ENCODE peak calls at places on chromosomes 16 and 17, in ten cellular contexts. One of them, this sample, is unnamed.

GRCh38 chr17:17032131-17032692 is 10.0 kb upstream of the MPRIP start:
- DNase-seq in endothelial cell: no peak
- DNase-seq in prostate gland: no peak
- DNase-seq in HFFc6: peak; percentile 87
- DNase-seq in heart left ventricle: peak; percentile 81
- DNase-seq in fibroblast of lung: peak; percentile 58
- DNase-seq in PC-3: peak; percentile 95
- DNase-seq in omental fat pad: no peak
- DNase-seq in foreskin keratinocyte: peak; percentile 69
- DNase-seq in tibial nerve: no peak
- DNase-seq in this sample: no peak

GRCh38 chr17:17710355-17710727 is 29.1 kb downstream of the RAI1 start:
- DNase-seq in PC-3: no peak
- DNase-seq in foreskin keratinocyte: no peak
- DNase-seq in fibroblast of lung: no peak
- DNase-seq in prostate gland: no peak
- DNase-seq in endothelial cell: no peak
- DNase-seq in HFFc6: no peak
- DNase-seq in tibial nerve: no peak
- DNase-seq in heart left ventricle: no peak
- DNase-seq in omental fat pad: no peak
- DNase-seq in this sample: no peak

GRCh38 chr16:68339214-68339613 is 28.4 kb downstream of the PRMT7 start:
- DNase-seq in HFFc6: no peak
- DNase-seq in foreskin keratinocyte: no peak
- DNase-seq in PC-3: no peak
- DNase-seq in fibroblast of lung: no peak
- DNase-seq in heart left ventricle: no peak
- DNase-seq in omental fat pad: no peak
- DNase-seq in tibial nerve: no peak
- DNase-seq in endothelial cell: no peak
- DNase-seq in prostate gland: no peak
- DNase-seq in this sample: no peak

GRCh38 chr17:75979705-75980187 is 706 bp downstream of the TEN1 start:
- DNase-seq in tibial nerve: no peak
- DNase-seq in PC-3: no peak
- DNase-seq in HFFc6: peak; percentile 36
- DNase-seq in heart left ventricle: no peak
- DNase-seq in prostate gland: no peak
- DNase-seq in foreskin keratinocyte: no peak
- DNase-seq in omental fat pad: no peak
- DNase-seq in fibroblast of lung: no peak
- DNase-seq in endothelial cell: no peak
- DNase-seq in this sample: no peak

GRCh38 chr17:57107498-57108101 is 22.6 kb downstream of the AKAP1 start:
- DNase-seq in PC-3: peak; percentile 98
- DNase-seq in fibroblast of lung: no peak
- DNase-seq in tibial nerve: no peak
- DNase-seq in omental fat pad: no peak
- DNase-seq in prostate gland: peak; percentile 76
- DNase-seq in foreskin keratinocyte: peak; percentile 91
- DNase-seq in endothelial cell: no peak
- DNase-seq in heart left ventricle: no peak
- DNase-seq in HFFc6: peak; percentile 65
- DNase-seq in this sample: no peak

GRCh38 chr17:41724476-41725030 is 9.9 kb downstream of the HAP1 start:
- DNase-seq in prostate gland: no peak
- DNase-seq in endothelial cell: no peak
- DNase-seq in PC-3: no peak
- DNase-seq in omental fat pad: no peak
- DNase-seq in fibroblast of lung: no peak
- DNase-seq in HFFc6: no peak
- DNase-seq in tibial nerve: no peak
- DNase-seq in foreskin keratinocyte: no peak
- DNase-seq in heart left ventricle: no peak
- DNase-seq in this sample: no peak

GRCh38 chr16:27572711-27573110 is 22.8 kb downstream of the KATNIP start:
- DNase-seq in prostate gland: no peak
- DNase-seq in tibial nerve: no peak
- DNase-seq in PC-3: no peak
- DNase-seq in foreskin keratinocyte: no peak
- DNase-seq in fibroblast of lung: peak; percentile 19
- DNase-seq in omental fat pad: no peak
- DNase-seq in heart left ventricle: no peak
- DNase-seq in endothelial cell: no peak
- DNase-seq in HFFc6: no peak
- DNase-seq in this sample: no peak

GRCh38 chr17:36094232-36094631 is 4.3 kb upstream of the CCL3 start:
- DNase-seq in fibroblast of lung: no peak
- DNase-seq in HFFc6: no peak
- DNase-seq in foreskin keratinocyte: no peak
- DNase-seq in heart left ventricle: no peak
- DNase-seq in prostate gland: no peak
- DNase-seq in PC-3: no peak
- DNase-seq in endothelial cell: no peak
- DNase-seq in tibial nerve: no peak
- DNase-seq in omental fat pad: no peak
- DNase-seq in this sample: no peak

GRCh38 chr17:43599046-43599395 is 52.9 kb upstream of the ETV4 start:
- DNase-seq in endothelial cell: no peak
- DNase-seq in foreskin keratinocyte: no peak
- DNase-seq in heart left ventricle: no peak
- DNase-seq in tibial nerve: no peak
- DNase-seq in omental fat pad: no peak
- DNase-seq in fibroblast of lung: no peak
- DNase-seq in HFFc6: no peak
- DNase-seq in PC-3: no peak
- DNase-seq in prostate gland: no peak
- DNase-seq in this sample: no peak

GRCh38 chr16:62891-63290 is 9.3 kb downstream of the SNRNP25 start:
- DNase-seq in tibial nerve: no peak
- DNase-seq in prostate gland: no peak
- DNase-seq in fibroblast of lung: no peak
- DNase-seq in omental fat pad: no peak
- DNase-seq in PC-3: no peak
- DNase-seq in foreskin keratinocyte: no peak
- DNase-seq in HFFc6: no peak
- DNase-seq in heart left ventricle: no peak
- DNase-seq in endothelial cell: no peak
- DNase-seq in this sample: no peak

GRCh38 chr16:50862818-50863672 is 121.2 kb downstream of the CYLD start:
- DNase-seq in tibial nerve: no peak
- DNase-seq in PC-3: no peak
- DNase-seq in foreskin keratinocyte: no peak
- DNase-seq in endothelial cell: no peak
- DNase-seq in omental fat pad: no peak
- DNase-seq in HFFc6: no peak
- DNase-seq in heart left ventricle: no peak
- DNase-seq in prostate gland: no peak
- DNase-seq in fibroblast of lung: no peak
- DNase-seq in this sample: no peak

GRCh38 chr17:82559779-82560642 is 40.5 kb downstream of the FOXK2 start:
- DNase-seq in omental fat pad: no peak
- DNase-seq in foreskin keratinocyte: no peak
- DNase-seq in prostate gland: no peak
- DNase-seq in PC-3: peak; percentile 13
- DNase-seq in fibroblast of lung: no peak
- DNase-seq in heart left ventricle: no peak
- DNase-seq in endothelial cell: no peak
- DNase-seq in tibial nerve: no peak
- DNase-seq in HFFc6: no peak
- DNase-seq in this sample: no peak

DNA sequence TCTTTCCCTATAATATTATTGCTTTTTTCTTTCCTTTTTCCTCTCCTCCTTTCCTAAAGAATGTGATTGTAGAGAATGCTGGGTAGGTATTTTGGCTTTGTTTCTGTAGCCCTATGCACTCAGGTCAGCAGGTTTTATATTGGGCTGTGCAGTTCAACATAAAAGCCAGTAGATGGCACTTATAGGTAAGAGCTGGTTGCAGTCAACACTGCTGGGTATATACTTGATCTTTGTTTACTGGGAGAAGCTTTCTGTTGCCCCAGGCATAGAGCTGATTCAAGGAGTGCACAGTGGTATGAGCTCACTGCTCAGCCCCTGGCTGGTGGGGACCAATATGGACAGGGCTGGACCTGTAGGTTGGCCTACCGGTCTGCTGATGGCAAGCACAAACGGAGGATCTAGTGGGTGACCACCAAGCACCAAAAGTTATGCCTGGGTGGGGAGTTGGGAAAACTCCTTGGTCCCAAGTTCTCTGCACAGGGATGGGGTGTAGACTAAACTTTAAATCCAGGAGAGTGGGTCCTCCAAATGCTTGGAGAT is 378.9 kb downstream of the PMP22 start:
- DNase-seq in fibroblast of lung: peak; percentile 14
- DNase-seq in omental fat pad: no peak
- DNase-seq in heart left ventricle: no peak
- DNase-seq in HFFc6: peak; percentile 52
- DNase-seq in tibial nerve: no peak
- DNase-seq in prostate gland: no peak
- DNase-seq in endothelial cell: no peak
- DNase-seq in foreskin keratinocyte: peak; percentile 65
- DNase-seq in PC-3: peak; percentile 53
- DNase-seq in this sample: no peak
- TF ChIP-seq CTCF in fibroblast of lung: peak; percentile 32
- TF ChIP-seq CTCF in omental fat pad: no peak
- TF ChIP-seq CTCF in heart left ventricle: no peak
- TF ChIP-seq CTCF in HFFc6: peak; percentile 74
- TF ChIP-seq CTCF in tibial nerve: no peak
- TF ChIP-seq CTCF in prostate gland: no peak
- TF ChIP-seq CTCF in endothelial cell: no peak
- TF ChIP-seq CTCF in foreskin keratinocyte: peak; percentile 66
- TF ChIP-seq CTCF in PC-3: peak; percentile 68
- TF ChIP-seq CTCF in this sample: no peak

GRCh38 chr16:29736764-29737163 is 9.0 kb downstream of the C16orf54 start:
- DNase-seq in heart left ventricle: no peak
- DNase-seq in tibial nerve: no peak
- DNase-seq in endothelial cell: no peak
- DNase-seq in fibroblast of lung: no peak
- DNase-seq in prostate gland: no peak
- DNase-seq in HFFc6: no peak
- DNase-seq in PC-3: no peak
- DNase-seq in foreskin keratinocyte: no peak
- DNase-seq in omental fat pad: no peak
- DNase-seq in this sample: no peak

GRCh38 chr16:29738514-29738913 is 7.3 kb downstream of the C16orf54 start:
- DNase-seq in fibroblast of lung: no peak
- DNase-seq in endothelial cell: no peak
- DNase-seq in PC-3: no peak
- DNase-seq in omental fat pad: no peak
- DNase-seq in HFFc6: no peak
- DNase-seq in heart left ventricle: no peak
- DNase-seq in prostate gland: no peak
- DNase-seq in tibial nerve: no peak
- DNase-seq in foreskin keratinocyte: no peak
- DNase-seq in this sample: no peak

GRCh38 chr16:29737713-29738112 is 8.1 kb downstream of the C16orf54 start:
- DNase-seq in foreskin keratinocyte: no peak
- DNase-seq in heart left ventricle: no peak
- DNase-seq in tibial nerve: no peak
- DNase-seq in HFFc6: no peak
- DNase-seq in PC-3: no peak
- DNase-seq in fibroblast of lung: no peak
- DNase-seq in endothelial cell: no peak
- DNase-seq in omental fat pad: no peak
- DNase-seq in prostate gland: no peak
- DNase-seq in this sample: no peak

GRCh38 chr16:29734826-29735225 is 11.0 kb downstream of the C16orf54 start:
- DNase-seq in HFFc6: peak; percentile 22
- DNase-seq in omental fat pad: no peak
- DNase-seq in PC-3: no peak
- DNase-seq in foreskin keratinocyte: no peak
- DNase-seq in fibroblast of lung: no peak
- DNase-seq in endothelial cell: no peak
- DNase-seq in heart left ventricle: no peak
- DNase-seq in tibial nerve: no peak
- DNase-seq in prostate gland: no peak
- DNase-seq in this sample: no peak

GRCh38 chr16:29736112-29736511 is 9.7 kb downstream of the C16orf54 start:
- DNase-seq in endothelial cell: no peak
- DNase-seq in prostate gland: no peak
- DNase-seq in omental fat pad: no peak
- DNase-seq in heart left ventricle: no peak
- DNase-seq in fibroblast of lung: no peak
- DNase-seq in tibial nerve: no peak
- DNase-seq in HFFc6: no peak
- DNase-seq in foreskin keratinocyte: no peak
- DNase-seq in PC-3: no peak
- DNase-seq in this sample: no peak
- TF ChIP-seq CTCF in endothelial cell: no peak
- TF ChIP-seq CTCF in prostate gland: no peak
- TF ChIP-seq CTCF in omental fat pad: no peak
- TF ChIP-seq CTCF in heart left ventricle: no peak
- TF ChIP-seq CTCF in fibroblast of lung: no peak
- TF ChIP-seq CTCF in tibial nerve: no peak
- TF ChIP-seq CTCF in HFFc6: peak; percentile 15
- TF ChIP-seq CTCF in foreskin keratinocyte: no peak
- TF ChIP-seq CTCF in PC-3: no peak
- TF ChIP-seq CTCF in this sample: no peak

GRCh38 chr16:53356478-53357207 is 77.6 kb upstream of the RBL2 start:
- DNase-seq in prostate gland: no peak
- DNase-seq in foreskin keratinocyte: no peak
- DNase-seq in tibial nerve: no peak
- DNase-seq in endothelial cell: peak; percentile 19
- DNase-seq in heart left ventricle: no peak
- DNase-seq in PC-3: no peak
- DNase-seq in HFFc6: no peak
- DNase-seq in omental fat pad: no peak
- DNase-seq in fibroblast of lung: no peak
- DNase-seq in this sample: no peak
- TF ChIP-seq CTCF in prostate gland: no peak
- TF ChIP-seq CTCF in foreskin keratinocyte: no peak
- TF ChIP-seq CTCF in tibial nerve: no peak
- TF ChIP-seq CTCF in endothelial cell: no peak
- TF ChIP-seq CTCF in heart left ventricle: no peak
- TF ChIP-seq CTCF in PC-3: peak; percentile 8
- TF ChIP-seq CTCF in HFFc6: no peak
- TF ChIP-seq CTCF in omental fat pad: no peak
- TF ChIP-seq CTCF in fibroblast of lung: no peak
- TF ChIP-seq CTCF in this sample: no peak

GRCh38 chr16:77721752-77722314 is 481 bp upstream of the NUDT7 start:
- DNase-seq in omental fat pad: no peak
- DNase-seq in tibial nerve: no peak
- DNase-seq in prostate gland: no peak
- DNase-seq in heart left ventricle: no peak
- DNase-seq in fibroblast of lung: no peak
- DNase-seq in endothelial cell: no peak
- DNase-seq in PC-3: no peak
- DNase-seq in foreskin keratinocyte: no peak
- DNase-seq in HFFc6: no peak
- DNase-seq in this sample: no peak

GRCh38 chr16:77724174-77724573 is 1.9 kb downstream of the NUDT7 start:
- DNase-seq in prostate gland: no peak
- DNase-seq in heart left ventricle: no peak
- DNase-seq in PC-3: no peak
- DNase-seq in fibroblast of lung: no peak
- DNase-seq in omental fat pad: no peak
- DNase-seq in tibial nerve: no peak
- DNase-seq in foreskin keratinocyte: no peak
- DNase-seq in HFFc6: no peak
- DNase-seq in endothelial cell: no peak
- DNase-seq in this sample: no peak

GRCh38 chr16:77723108-77723514 is 797 bp downstream of the NUDT7 start:
- DNase-seq in HFFc6: peak; percentile 8
- DNase-seq in foreskin keratinocyte: no peak
- DNase-seq in PC-3: no peak
- DNase-seq in fibroblast of lung: peak; percentile 77
- DNase-seq in endothelial cell: peak; percentile 8
- DNase-seq in tibial nerve: no peak
- DNase-seq in heart left ventricle: no peak
- DNase-seq in prostate gland: no peak
- DNase-seq in omental fat pad: no peak
- DNase-seq in this sample: no peak

GRCh38 chr16:77722315-77723107 is at the start of gene NUDT7:
- DNase-seq in foreskin keratinocyte: peak; percentile 88
- DNase-seq in endothelial cell: peak; percentile 100
- DNase-seq in heart left ventricle: peak; percentile 100
- DNase-seq in HFFc6: peak; percentile 94
- DNase-seq in tibial nerve: peak; percentile 99
- DNase-seq in prostate gland: peak; percentile 99
- DNase-seq in omental fat pad: peak; percentile 97
- DNase-seq in fibroblast of lung: peak; percentile 97
- DNase-seq in PC-3: peak; percentile 67
- DNase-seq in this sample: peak; percentile 70
- TF ChIP-seq CTCF in foreskin keratinocyte: peak; percentile 48
- TF ChIP-seq CTCF in endothelial cell: no peak
- TF ChIP-seq CTCF in heart left ventricle: peak; percentile 30
- TF ChIP-seq CTCF in HFFc6: peak; percentile 34
- TF ChIP-seq CTCF in tibial nerve: peak; percentile 25
- TF ChIP-seq CTCF in prostate gland: peak; percentile 1
- TF ChIP-seq CTCF in omental fat pad: no peak
- TF ChIP-seq CTCF in fibroblast of lung: peak; percentile 21
- TF ChIP-seq CTCF in PC-3: no peak
- TF ChIP-seq CTCF in this sample: peak; percentile 29

This sample was measured in D721Med.